ENCODE peak calls at places on chromosomes 4 and X, in six cellular contexts. V is esophagus muscularis mucosa, K is lower leg skin, R is suprapubic skin, Y is transverse colon, H is tibial nerve. E is an unnamed sample.

GRCh38 chr4:17358236-17358635 is 153.7 kb downstream of the QDPR start:
- DNase-seq in V (no peak), K (no peak), R (no peak), Y (no peak), H (no peak), E (no peak)

GRCh38 chrX:20594985-20595384 is 328.3 kb upstream of the RPS6KA3 start:
- DNase-seq in V (no peak), K (no peak), R (no peak), Y (no peak), H (no peak), E (no peak)

GRCh38 chr4:74364649-74365491 is at the start of gene EREG:
- DNase-seq in V (no peak), K (no peak), R (no peak), Y (peak), H (no peak), E (peak)

GRCh38 chrX:57573754-57574153 is 18.1 kb upstream of the ZXDB start:
- DNase-seq in V (no peak), K (no peak), R (no peak), Y (no peak), H (no peak), E (no peak)

GRCh38 chr4:30269850-30270249 is 450.3 kb upstream of the PCDH7 start:
- DNase-seq in V (no peak), K (no peak), R (no peak), Y (no peak), H (no peak), E (no peak)

GRCh38 chr4:168830777-168831512 is 179.1 kb downstream of the CBR4 start:
- DNase-seq in V (no peak), K (no peak), R (no peak), Y (no peak), H (no peak), E (no peak)

GRCh38 chr4:244471-244870 is 60.8 kb downstream of the ZNF732 start:
- DNase-seq in V (no peak), K (peak), R (no peak), Y (peak), H (no peak), E (peak)

GRCh38 chr4:130591091-130591490 is 1495.1 kb downstream of the C4orf33 start:
- DNase-seq in V (no peak), K (no peak), R (no peak), Y (no peak), H (no peak), E (no peak)

GRCh38 chrX:110442631-110443030 is 84.0 kb downstream of the RTL9 start:
- DNase-seq in V (no peak), K (no peak), R (no peak), Y (no peak), H (no peak), E (no peak)

GRCh38 chr4:171622729-171623128 is 190.5 kb upstream of the GALNTL6 start:
- DNase-seq in V (no peak), K (no peak), R (no peak), Y (no peak), H (no peak), E (no peak)

GRCh38 chrX:40085086-40085551 is 12.6 kb downstream of the BCOR start:
- DNase-seq in V (no peak), K (no peak), R (no peak), Y (no peak), H (no peak), E (no peak)

GRCh38 chr4:159396151-159396550 is 293.3 kb downstream of the RAPGEF2 start:
- DNase-seq in V (peak), K (no peak), R (no peak), Y (no peak), H (no peak), E (no peak)

GRCh38 chr4:153318696-153319320 is 25.7 kb upstream of the MND1 start:
- DNase-seq in V (no peak), K (no peak), R (no peak), Y (no peak), H (no peak), E (no peak)

GRCh38 chrX:78555401-78555980 is 103.6 kb downstream of the RTL3 start:
- DNase-seq in V (no peak), K (no peak), R (no peak), Y (no peak), H (no peak), E (no peak)

GRCh38 chrX:47097018-47097417 is 18.8 kb downstream of the RGN start:
- DNase-seq in V (no peak), K (no peak), R (no peak), Y (no peak), H (no peak), E (no peak)

GRCh38 chrX:115535844-115536243 is 25.1 kb upstream of the PLS3 start:
- DNase-seq in V (no peak), K (no peak), R (no peak), Y (no peak), H (no peak), E (no peak)

GRCh38 chrX:38862100-38862499 is 60.8 kb downstream of the MID1IP1 start:
- DNase-seq in V (no peak), K (no peak), R (no peak), Y (no peak), H (no peak), E (no peak)

GRCh38 chrX:103608305-103608963 is 671 bp downstream of the TCEAL3 start:
- DNase-seq in V (no peak), K (no peak), R (peak), Y (no peak), H (no peak), E (no peak)

GRCh38 chr4:118834960-118835895 is 698 bp downstream of the SEC24D start:
- DNase-seq in V (peak), K (peak), R (peak), Y (peak), H (peak), E (peak)

GRCh38 chr4:156638925-156639605 is 332.5 kb downstream of the PDGFC start:
- DNase-seq in V (no peak), K (no peak), R (no peak), Y (no peak), H (no peak), E (no peak)

GRCh38 chrX:110180176-110180927 is 137.5 kb downstream of the AMMECR1 start:
- DNase-seq in V (no peak), K (no peak), R (no peak), Y (no peak), H (no peak), E (no peak)

DNA sequence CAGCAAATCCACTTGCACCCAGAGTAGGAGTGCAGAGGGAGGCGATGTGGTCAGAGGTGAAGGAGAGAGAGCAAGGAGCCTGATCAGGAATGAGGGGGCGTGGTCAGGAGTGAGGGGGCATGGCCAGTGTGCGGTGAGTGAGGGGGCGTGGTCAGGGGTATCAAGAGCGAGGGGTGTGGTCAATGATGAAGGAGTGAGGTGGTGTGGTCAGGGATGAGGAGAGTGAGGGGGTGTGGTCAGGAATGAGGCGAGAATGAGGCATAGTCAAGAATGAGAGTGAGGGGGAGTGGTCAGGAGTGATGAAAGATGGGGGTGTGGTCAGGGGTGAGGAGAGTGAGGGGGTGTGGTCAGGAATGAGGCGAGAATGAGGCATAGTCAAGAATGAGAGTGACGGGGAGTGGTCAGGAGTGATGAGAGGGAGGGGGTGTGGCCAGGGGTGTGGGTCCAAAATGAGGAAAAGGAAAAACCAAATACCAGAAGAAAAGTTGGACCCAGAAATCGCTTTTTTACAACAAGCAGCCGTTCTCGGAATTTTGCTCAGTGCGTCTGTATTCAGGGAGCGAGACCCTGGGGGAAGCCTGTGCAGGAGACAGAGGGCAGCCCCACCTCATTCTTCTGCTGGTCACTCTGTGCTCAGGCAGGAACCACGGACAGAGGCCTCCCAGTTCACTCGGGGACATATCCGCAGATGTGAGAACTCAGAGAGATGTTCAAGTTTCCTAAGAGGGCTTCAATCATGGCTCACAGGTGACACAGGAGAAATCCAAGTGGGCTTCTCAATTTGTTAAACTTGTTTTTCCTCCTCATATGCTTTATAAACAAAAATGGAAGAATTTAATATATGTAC is 47.5 kb downstream of the MAGEA1 start:
- DNase-seq in V (no peak), K (no peak), R (no peak), Y (no peak), H (peak), E (no peak)
- TF ChIP-seq POLR2A in V (no peak), K (no peak), R (no peak), Y (no peak), H (no peak), E (no peak)

GRCh38 chr4:128451270-128451905 is 163.8 kb upstream of the PGRMC2 start:
- DNase-seq in V (peak), K (no peak), R (no peak), Y (no peak), H (no peak), E (no peak)

GRCh38 chr4:128455480-128455879 is 167.9 kb upstream of the PGRMC2 start:
- DNase-seq in V (no peak), K (no peak), R (no peak), Y (no peak), H (no peak), E (no peak)

GRCh38 chr4:128452415-128452814 is 164.8 kb upstream of the PGRMC2 start:
- DNase-seq in V (no peak), K (no peak), R (no peak), Y (no peak), H (no peak), E (no peak)

GRCh38 chr4:128455076-128455345 is 167.4 kb upstream of the PGRMC2 start:
- DNase-seq in V (no peak), K (no peak), R (no peak), Y (no peak), H (no peak), E (no peak)

DNA sequence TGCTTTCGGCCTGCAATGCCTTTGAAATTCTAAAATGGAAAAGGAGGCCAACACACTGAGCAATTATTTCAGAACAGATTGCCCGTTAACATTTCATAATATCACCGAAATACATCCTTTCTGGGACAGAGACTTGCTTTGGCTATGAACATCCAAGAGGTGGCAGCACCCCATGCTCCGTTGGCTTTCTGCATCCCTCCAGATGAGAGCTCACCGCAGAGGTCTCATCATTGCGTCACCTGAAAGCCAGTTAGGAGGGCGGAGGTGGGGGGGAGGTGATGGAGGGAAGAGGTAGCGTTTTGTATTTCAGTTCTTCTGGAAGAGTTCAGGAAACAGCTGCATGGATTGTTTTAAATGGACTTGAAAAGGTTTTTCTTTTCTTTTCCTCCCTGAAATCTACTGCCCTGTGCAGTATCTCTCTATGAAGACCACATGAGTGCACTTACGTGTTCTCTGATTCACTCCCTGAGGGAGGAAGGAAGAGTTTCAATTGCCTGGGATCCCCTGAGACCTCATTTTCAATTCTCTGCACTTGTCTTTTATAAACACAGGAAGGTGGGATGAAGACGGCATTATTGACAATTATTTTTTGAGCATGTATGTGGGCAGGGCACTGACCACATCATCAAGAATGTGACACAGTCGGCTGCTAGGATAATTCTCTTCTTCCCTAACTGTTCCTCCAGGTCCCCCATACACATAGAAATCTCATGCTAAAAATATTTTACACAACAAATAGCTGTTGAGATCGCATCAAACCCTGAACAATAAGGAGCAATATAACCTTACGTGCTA is 166.9 kb upstream of the PGRMC2 start:
- DNase-seq in V (peak), K (peak), R (peak), Y (peak), H (peak), E (peak)
- TF ChIP-seq CTCF in V (peak), K (no peak), R (peak), Y (peak), H (peak), E (peak)

GRCh38 chrX:119990409-119990994 is 47.0 kb upstream of the NKAP start:
- DNase-seq in V (no peak), K (no peak), R (no peak), Y (no peak), H (no peak), E (no peak)
- H3K4me3 ChIP-seq in V (peak), K (no peak), R (peak), Y (no peak), H (no peak), E (peak)

GRCh38 chrX:24025741-24026402 is 1.1 kb downstream of the KLHL15 start:
- DNase-seq in V (no peak), K (peak), R (peak), Y (no peak), H (peak), E (peak)

GRCh38 chrX:24023538-24023937 is 3.4 kb downstream of the KLHL15 start:
- DNase-seq in V (no peak), K (no peak), R (no peak), Y (no peak), H (no peak), E (no peak)

GRCh38 chrX:24023972-24024664 is 2.9 kb downstream of the KLHL15 start:
- DNase-seq in V (no peak), K (no peak), R (no peak), Y (no peak), H (no peak), E (no peak)

GRCh38 chrX:24026403-24026801 is 584 bp downstream of the KLHL15 start:
- DNase-seq in V (no peak), K (no peak), R (no peak), Y (no peak), H (no peak), E (no peak)

GRCh38 chrX:24024819-24025740 is 1.9 kb downstream of the KLHL15 start:
- DNase-seq in V (peak), K (peak), R (peak), Y (peak), H (peak), E (peak)
- TF ChIP-seq POLR2A in V (peak), K (no peak), R (peak), Y (peak), H (peak), E (peak)

GRCh38 chr4:129014566-129015509 is 78.5 kb downstream of the SCLT1 start:
- DNase-seq in V (no peak), K (no peak), R (no peak), Y (no peak), H (no peak), E (no peak)
- TF ChIP-seq CTCF in V (no peak), K (no peak), R (no peak), Y (no peak), H (no peak), E (no peak)

DNA sequence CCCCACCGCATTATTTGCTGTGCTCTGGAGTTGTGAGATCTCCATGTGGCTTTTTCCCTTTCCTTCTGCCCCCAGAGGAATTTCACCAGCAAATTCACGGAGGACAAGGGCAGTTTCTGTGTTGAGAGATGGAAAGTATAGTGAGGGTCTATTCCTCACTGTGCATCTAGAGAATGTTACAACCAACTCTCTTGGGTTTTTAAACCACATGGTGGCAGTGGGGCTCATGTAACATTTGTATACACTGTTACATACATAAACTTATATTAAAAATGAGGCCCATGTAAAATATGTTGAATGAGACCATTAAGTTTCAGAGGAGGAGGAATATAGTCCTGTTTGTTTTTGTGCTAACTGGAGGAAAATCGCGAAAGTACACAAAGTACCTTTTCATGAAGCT is 914 bp upstream of the PRKG2 start:
- DNase-seq in V (no peak), K (no peak), R (no peak), Y (no peak), H (no peak), E (no peak)
- H3K4me3 ChIP-seq in V (peak), K (no peak), R (no peak), Y (no peak), H (no peak), E (no peak)